ENCODE peak calls at places on chromosomes 6 and 20, in five cellular contexts. G is left ventricle myocardium inferior, I is T-helper 2 cell, B is fibroblast of the aortic adventitia, F is heart left ventricle. U is an unnamed sample.

GRCh38 chr6:52233975-52234823 is 10.1 kb downstream of the IL17F start:
- DNase-seq in G (no peak), I (no peak), B (peak; percentile 60), F (no peak), U (no peak)

GRCh38 chr6:146957443-146957842 is 246.8 kb upstream of the STXBP5 start:
- DNase-seq in G (no peak), I (no peak), B (no peak), F (no peak), U (no peak)

GRCh38 chr6:108464506-108465084 is 96.1 kb upstream of the FOXO3 start:
- DNase-seq in G (no peak), I (no peak), B (peak; percentile 18), F (no peak), U (no peak)

GRCh38 chr6:104527761-104528415 is 331.8 kb downstream of the HACE1 start:
- DNase-seq in G (no peak), I (no peak), B (peak; percentile 45), F (no peak), U (peak; percentile 43)

GRCh38 chr6:11853678-11854417 is 75.2 kb upstream of the ADTRP start:
- DNase-seq in G (no peak), I (no peak), B (peak; percentile 47), F (no peak), U (no peak)

GRCh38 chr20:63126876-63127699 is 88.8 kb downstream of the YTHDF1 start:
- DNase-seq in G (no peak), I (no peak), B (no peak), F (no peak), U (no peak)

GRCh38 chr6:129490551-129491245 is 219.3 kb downstream of the ARHGAP18 start:
- DNase-seq in G (no peak), I (peak; percentile 81), B (peak; percentile 97), F (peak; percentile 43), U (no peak)

GRCh38 chr6:133504761-133505160 is 263.6 kb downstream of the EYA4 start:
- DNase-seq in G (no peak), I (no peak), B (peak; percentile 77), F (no peak), U (peak; percentile 20)

U was measured in right cardiac atrium.